ENCODE peak calls at places on chromosomes 1 and 21, in six cellular contexts. One of them, this sample, is unnamed.

GRCh38 chr1:100362821-100363466 is 10.6 kb downstream of the CDC14A start:
- DNase-seq in mesendoderm: peak
- DNase-seq in esophagus squamous epithelium: no peak
- DNase-seq in neural crest cell: no peak
- DNase-seq in H9: peak
- DNase-seq in cerebellum: no peak
- DNase-seq in this sample: no peak

GRCh38 chr1:248812736-248813425 is 12.8 kb downstream of the SH3BP5L start:
- DNase-seq in mesendoderm: no peak
- DNase-seq in neural crest cell: no peak
- DNase-seq in esophagus squamous epithelium: no peak
- DNase-seq in H9: no peak
- DNase-seq in cerebellum: no peak
- DNase-seq in this sample: no peak

GRCh38 chr1:20126806-20127440 is 7.6 kb upstream of the PLA2G2D start:
- DNase-seq in H9: no peak
- DNase-seq in neural crest cell: no peak
- DNase-seq in cerebellum: no peak
- DNase-seq in esophagus squamous epithelium: no peak
- DNase-seq in mesendoderm: no peak
- DNase-seq in this sample: no peak

GRCh38 chr1:206651958-206652890 is 16.9 kb downstream of the DYRK3 start:
- DNase-seq in neural crest cell: no peak
- DNase-seq in mesendoderm: no peak
- DNase-seq in H9: no peak
- DNase-seq in esophagus squamous epithelium: no peak
- DNase-seq in cerebellum: no peak
- DNase-seq in this sample: no peak

GRCh38 chr1:94937820-94938219 is 10.9 kb upstream of the CNN3 start:
- DNase-seq in cerebellum: no peak
- DNase-seq in neural crest cell: no peak
- DNase-seq in esophagus squamous epithelium: no peak
- DNase-seq in H9: no peak
- DNase-seq in mesendoderm: no peak
- DNase-seq in this sample: no peak

GRCh38 chr1:184025242-184025675 is 12.3 kb downstream of the COLGALT2 start:
- DNase-seq in mesendoderm: peak
- DNase-seq in esophagus squamous epithelium: no peak
- DNase-seq in H9: no peak
- DNase-seq in cerebellum: no peak
- DNase-seq in neural crest cell: no peak
- DNase-seq in this sample: peak

GRCh38 chr1:224132901-224133300 is 19.0 kb downstream of the FBXO28 start:
- DNase-seq in esophagus squamous epithelium: no peak
- DNase-seq in H9: no peak
- DNase-seq in cerebellum: no peak
- DNase-seq in mesendoderm: no peak
- DNase-seq in neural crest cell: no peak
- DNase-seq in this sample: no peak

GRCh38 chr1:162310337-162310736 is 66.3 kb downstream of the SPATA46 start:
- DNase-seq in mesendoderm: no peak
- DNase-seq in neural crest cell: no peak
- DNase-seq in H9: no peak
- DNase-seq in esophagus squamous epithelium: no peak
- DNase-seq in cerebellum: no peak
- DNase-seq in this sample: no peak

GRCh38 chr21:15850645-15851044 is 120.9 kb downstream of the USP25 start:
- DNase-seq in esophagus squamous epithelium: no peak
- DNase-seq in cerebellum: no peak
- DNase-seq in neural crest cell: no peak
- DNase-seq in mesendoderm: no peak
- DNase-seq in H9: no peak
- DNase-seq in this sample: no peak

GRCh38 chr1:119781434-119782210 is 12.9 kb upstream of the HMGCS2 start:
- DNase-seq in cerebellum: no peak
- DNase-seq in mesendoderm: no peak
- DNase-seq in H9: no peak
- DNase-seq in neural crest cell: no peak
- DNase-seq in esophagus squamous epithelium: no peak
- DNase-seq in this sample: no peak

GRCh38 chr1:245812278-245812677 is 657.5 kb downstream of the KIF26B start:
- DNase-seq in neural crest cell: no peak
- DNase-seq in H9: no peak
- DNase-seq in esophagus squamous epithelium: no peak
- DNase-seq in cerebellum: no peak
- DNase-seq in mesendoderm: no peak
- DNase-seq in this sample: no peak

GRCh38 chr1:202130275-202130646 is 7.5 kb downstream of the GPR37L1 start:
- DNase-seq in neural crest cell: peak
- DNase-seq in esophagus squamous epithelium: no peak
- DNase-seq in mesendoderm: no peak
- DNase-seq in cerebellum: no peak
- DNase-seq in H9: no peak
- DNase-seq in this sample: no peak

GRCh38 chr1:42002220-42002619 is 83.5 kb upstream of the HIVEP3 start:
- DNase-seq in cerebellum: peak
- DNase-seq in neural crest cell: no peak
- DNase-seq in H9: no peak
- DNase-seq in esophagus squamous epithelium: no peak
- DNase-seq in mesendoderm: no peak
- DNase-seq in this sample: no peak

GRCh38 chr1:198751741-198752140 is 112.9 kb downstream of the PTPRC start:
- DNase-seq in H9: no peak
- DNase-seq in cerebellum: no peak
- DNase-seq in mesendoderm: no peak
- DNase-seq in esophagus squamous epithelium: no peak
- DNase-seq in neural crest cell: no peak
- DNase-seq in this sample: no peak

GRCh38 chr1:54081306-54082270 is 28.2 kb downstream of the TCEANC2 start:
- DNase-seq in cerebellum: no peak
- DNase-seq in mesendoderm: peak
- DNase-seq in H9: peak
- DNase-seq in esophagus squamous epithelium: no peak
- DNase-seq in neural crest cell: peak
- DNase-seq in this sample: peak

GRCh38 chr1:236119935-236120484 is 22.3 kb upstream of the GPR137B start:
- DNase-seq in cerebellum: no peak
- DNase-seq in neural crest cell: no peak
- DNase-seq in H9: no peak
- DNase-seq in mesendoderm: no peak
- DNase-seq in esophagus squamous epithelium: no peak
- DNase-seq in this sample: no peak

GRCh38 chr1:51425273-51425672 is 93.8 kb downstream of the EPS15 start:
- DNase-seq in H9: no peak
- DNase-seq in mesendoderm: no peak
- DNase-seq in esophagus squamous epithelium: no peak
- DNase-seq in cerebellum: no peak
- DNase-seq in neural crest cell: no peak
- DNase-seq in this sample: no peak

GRCh38 chr1:64515427-64515826 is 45.5 kb downstream of the CACHD1 start:
- DNase-seq in H9: no peak
- DNase-seq in mesendoderm: no peak
- DNase-seq in cerebellum: no peak
- DNase-seq in neural crest cell: no peak
- DNase-seq in esophagus squamous epithelium: no peak
- DNase-seq in this sample: no peak

GRCh38 chr1:50368179-50369007 is 54.9 kb downstream of the DMRTA2 start:
- DNase-seq in H9: peak
- DNase-seq in mesendoderm: peak
- DNase-seq in esophagus squamous epithelium: no peak
- DNase-seq in neural crest cell: peak
- DNase-seq in cerebellum: peak
- DNase-seq in this sample: peak

GRCh38 chr1:11985851-11986250 is 5.6 kb downstream of the MFN2 start:
- DNase-seq in cerebellum: no peak
- DNase-seq in H9: no peak
- DNase-seq in mesendoderm: no peak
- DNase-seq in esophagus squamous epithelium: no peak
- DNase-seq in neural crest cell: no peak
- DNase-seq in this sample: no peak

GRCh38 chr1:66752671-66753371 is 562 bp downstream of the DYNLT5 start:
- DNase-seq in neural crest cell: no peak
- DNase-seq in H9: peak
- DNase-seq in esophagus squamous epithelium: no peak
- DNase-seq in cerebellum: no peak
- DNase-seq in mesendoderm: peak
- DNase-seq in this sample: peak

GRCh38 chr21:44950351-44950750 is 10.5 kb downstream of the SLX9 start:
- DNase-seq in neural crest cell: no peak
- DNase-seq in esophagus squamous epithelium: no peak
- DNase-seq in H9: no peak
- DNase-seq in cerebellum: no peak
- DNase-seq in mesendoderm: no peak
- DNase-seq in this sample: no peak

GRCh38 chr1:16615253-16616252 is 2.2 kb upstream of the NBPF1 start:
- DNase-seq in neural crest cell: no peak
- DNase-seq in esophagus squamous epithelium: no peak
- DNase-seq in mesendoderm: no peak
- DNase-seq in cerebellum: no peak
- DNase-seq in H9: no peak
- DNase-seq in this sample: no peak

GRCh38 chr1:192974701-192975100 is 84.5 kb downstream of the UCHL5 start:
- DNase-seq in H9: no peak
- DNase-seq in cerebellum: no peak
- DNase-seq in mesendoderm: no peak
- DNase-seq in esophagus squamous epithelium: no peak
- DNase-seq in neural crest cell: no peak
- DNase-seq in this sample: no peak

GRCh38 chr1:203464226-203464625 is 11.4 kb upstream of the PRELP start:
- DNase-seq in H9: no peak
- DNase-seq in neural crest cell: no peak
- DNase-seq in cerebellum: no peak
- DNase-seq in esophagus squamous epithelium: no peak
- DNase-seq in mesendoderm: peak
- DNase-seq in this sample: no peak

GRCh38 chr1:40627987-40628902 is 37.2 kb downstream of the RIMS3 start:
- DNase-seq in mesendoderm: no peak
- DNase-seq in neural crest cell: no peak
- DNase-seq in esophagus squamous epithelium: no peak
- DNase-seq in H9: no peak
- DNase-seq in cerebellum: no peak
- DNase-seq in this sample: no peak

GRCh38 chr1:198657550-198658064 is 18.8 kb downstream of the PTPRC start:
- DNase-seq in H9: no peak
- DNase-seq in cerebellum: no peak
- DNase-seq in mesendoderm: no peak
- DNase-seq in neural crest cell: no peak
- DNase-seq in esophagus squamous epithelium: no peak
- DNase-seq in this sample: no peak

GRCh38 chr1:77271851-77272250 is 10.0 kb upstream of the AK5 start:
- DNase-seq in cerebellum: no peak
- DNase-seq in H9: no peak
- DNase-seq in neural crest cell: no peak
- DNase-seq in mesendoderm: no peak
- DNase-seq in esophagus squamous epithelium: no peak
- DNase-seq in this sample: no peak

GRCh38 chr1:53376041-53376461 is 48.2 kb upstream of the LRP8 start:
- DNase-seq in neural crest cell: no peak
- DNase-seq in cerebellum: no peak
- DNase-seq in esophagus squamous epithelium: no peak
- DNase-seq in H9: peak
- DNase-seq in mesendoderm: no peak
- DNase-seq in this sample: no peak

GRCh38 chr21:25735895-25736597 is 1.3 kb downstream of the GABPA start:
- DNase-seq in mesendoderm: peak
- DNase-seq in neural crest cell: no peak
- DNase-seq in esophagus squamous epithelium: no peak
- DNase-seq in cerebellum: peak
- DNase-seq in H9: no peak
- DNase-seq in this sample: no peak

GRCh38 chr1:153404768-153405167 is 11.6 kb upstream of the S100A7A start:
- DNase-seq in H9: peak
- DNase-seq in esophagus squamous epithelium: no peak
- DNase-seq in cerebellum: no peak
- DNase-seq in mesendoderm: peak
- DNase-seq in neural crest cell: peak
- DNase-seq in this sample: peak

GRCh38 chr1:25126568-25126967 is 105.7 kb downstream of the SYF2 start:
- DNase-seq in cerebellum: no peak
- DNase-seq in neural crest cell: no peak
- DNase-seq in esophagus squamous epithelium: no peak
- DNase-seq in H9: no peak
- DNase-seq in mesendoderm: peak
- DNase-seq in this sample: no peak

GRCh38 chr1:68010543-68010942 is 39.9 kb downstream of the DIRAS3 start:
- DNase-seq in esophagus squamous epithelium: no peak
- DNase-seq in cerebellum: no peak
- DNase-seq in neural crest cell: no peak
- DNase-seq in mesendoderm: no peak
- DNase-seq in H9: no peak
- DNase-seq in this sample: no peak

GRCh38 chr1:53121319-53122172 is 20.9 kb downstream of the SLC1A7 start:
- DNase-seq in mesendoderm: no peak
- DNase-seq in H9: no peak
- DNase-seq in cerebellum: no peak
- DNase-seq in neural crest cell: no peak
- DNase-seq in esophagus squamous epithelium: no peak
- DNase-seq in this sample: peak

GRCh38 chr21:38121888-38122705 is 134.7 kb upstream of the KCNJ15 start:
- DNase-seq in neural crest cell: no peak
- DNase-seq in H9: no peak
- DNase-seq in mesendoderm: no peak
- DNase-seq in esophagus squamous epithelium: no peak
- DNase-seq in cerebellum: no peak
- DNase-seq in this sample: no peak

GRCh38 chr1:226643167-226643566 is 94.6 kb downstream of the STUM start:
- DNase-seq in H9: no peak
- DNase-seq in mesendoderm: peak
- DNase-seq in cerebellum: no peak
- DNase-seq in esophagus squamous epithelium: no peak
- DNase-seq in neural crest cell: no peak
- DNase-seq in this sample: peak

This sample was measured in iPS-NIHi11.